ENCODE peak calls at places on chromosomes 7 and 10, in ten cellular contexts. One of them, this sample, is unnamed.
A peak's percentile ranks its signal among the peaks of the same experiment; 100 is the strongest.

GRCh38 chr10:4319870-4320367 is 506.1 kb upstream of the AKR1E2 start:
- DNase-seq in lower lobe of right lung: no peak
- DNase-seq in CD8-positive, alpha-beta T cell: no peak
- DNase-seq in neural progenitor cell: no peak
- DNase-seq in MM.1S: peak; percentile 61
- DNase-seq in aorta: no peak
- DNase-seq in colonic mucosa: no peak
- DNase-seq in mammary epithelial cell: no peak
- DNase-seq in SK-N-SH: no peak
- DNase-seq in CD8-positive, alpha-beta memory T cell: no peak
- DNase-seq in this sample: no peak

GRCh38 chr7:131521651-131522163 is 34.7 kb downstream of the PODXL start:
- DNase-seq in SK-N-SH: no peak
- DNase-seq in lower lobe of right lung: peak; percentile 81
- DNase-seq in neural progenitor cell: peak; percentile 35
- DNase-seq in colonic mucosa: peak; percentile 81
- DNase-seq in aorta: no peak
- DNase-seq in CD8-positive, alpha-beta T cell: no peak
- DNase-seq in mammary epithelial cell: no peak
- DNase-seq in CD8-positive, alpha-beta memory T cell: no peak
- DNase-seq in MM.1S: no peak
- DNase-seq in this sample: no peak

GRCh38 chr10:48480397-48481374 is 124.2 kb downstream of the ARHGAP22 start:
- DNase-seq in SK-N-SH: no peak
- DNase-seq in CD8-positive, alpha-beta T cell: no peak
- DNase-seq in aorta: no peak
- DNase-seq in neural progenitor cell: no peak
- DNase-seq in mammary epithelial cell: no peak
- DNase-seq in MM.1S: no peak
- DNase-seq in lower lobe of right lung: no peak
- DNase-seq in CD8-positive, alpha-beta memory T cell: no peak
- DNase-seq in colonic mucosa: no peak
- DNase-seq in this sample: no peak

GRCh38 chr10:76491216-76491615 is 1059.8 kb downstream of the LRMDA start:
- DNase-seq in MM.1S: no peak
- DNase-seq in lower lobe of right lung: no peak
- DNase-seq in CD8-positive, alpha-beta T cell: no peak
- DNase-seq in aorta: no peak
- DNase-seq in CD8-positive, alpha-beta memory T cell: no peak
- DNase-seq in neural progenitor cell: no peak
- DNase-seq in SK-N-SH: no peak
- DNase-seq in mammary epithelial cell: peak; percentile 18
- DNase-seq in colonic mucosa: no peak
- DNase-seq in this sample: no peak

GRCh38 chr7:47677664-47678063 is 95.8 kb upstream of the TNS3 start:
- DNase-seq in aorta: no peak
- DNase-seq in colonic mucosa: no peak
- DNase-seq in CD8-positive, alpha-beta memory T cell: no peak
- DNase-seq in lower lobe of right lung: no peak
- DNase-seq in CD8-positive, alpha-beta T cell: no peak
- DNase-seq in neural progenitor cell: no peak
- DNase-seq in mammary epithelial cell: peak; percentile 36
- DNase-seq in SK-N-SH: no peak
- DNase-seq in MM.1S: no peak
- DNase-seq in this sample: no peak

GRCh38 chr7:42115795-42116194 is 121.2 kb downstream of the GLI3 start:
- DNase-seq in CD8-positive, alpha-beta T cell: no peak
- DNase-seq in aorta: no peak
- DNase-seq in lower lobe of right lung: no peak
- DNase-seq in MM.1S: no peak
- DNase-seq in mammary epithelial cell: no peak
- DNase-seq in CD8-positive, alpha-beta memory T cell: no peak
- DNase-seq in SK-N-SH: no peak
- DNase-seq in neural progenitor cell: no peak
- DNase-seq in colonic mucosa: no peak
- DNase-seq in this sample: no peak

GRCh38 chr7:20385121-20385520 is 54.4 kb downstream of the ITGB8 start:
- DNase-seq in neural progenitor cell: no peak
- DNase-seq in lower lobe of right lung: no peak
- DNase-seq in mammary epithelial cell: peak; percentile 61
- DNase-seq in CD8-positive, alpha-beta memory T cell: no peak
- DNase-seq in aorta: no peak
- DNase-seq in colonic mucosa: no peak
- DNase-seq in CD8-positive, alpha-beta T cell: no peak
- DNase-seq in SK-N-SH: no peak
- DNase-seq in MM.1S: no peak
- DNase-seq in this sample: no peak

GRCh38 chr7:47254081-47255006 is 327.6 kb downstream of the TNS3 start:
- DNase-seq in mammary epithelial cell: peak; percentile 36
- DNase-seq in CD8-positive, alpha-beta memory T cell: no peak
- DNase-seq in lower lobe of right lung: peak; percentile 90
- DNase-seq in MM.1S: peak; percentile 70
- DNase-seq in colonic mucosa: peak; percentile 73
- DNase-seq in SK-N-SH: peak; percentile 98
- DNase-seq in CD8-positive, alpha-beta T cell: peak; percentile 33
- DNase-seq in aorta: peak; percentile 85
- DNase-seq in neural progenitor cell: peak; percentile 92
- DNase-seq in this sample: peak; percentile 58

GRCh38 chr10:94358480-94358879 is 4.3 kb downstream of the NOC3L start:
- DNase-seq in CD8-positive, alpha-beta memory T cell: no peak
- DNase-seq in mammary epithelial cell: peak; percentile 79
- DNase-seq in lower lobe of right lung: no peak
- DNase-seq in aorta: no peak
- DNase-seq in neural progenitor cell: no peak
- DNase-seq in colonic mucosa: no peak
- DNase-seq in MM.1S: no peak
- DNase-seq in SK-N-SH: no peak
- DNase-seq in CD8-positive, alpha-beta T cell: no peak
- DNase-seq in this sample: no peak

GRCh38 chr7:30150711-30151110 is 15.9 kb downstream of the MTURN start:
- DNase-seq in lower lobe of right lung: no peak
- DNase-seq in mammary epithelial cell: no peak
- DNase-seq in neural progenitor cell: no peak
- DNase-seq in CD8-positive, alpha-beta T cell: no peak
- DNase-seq in MM.1S: no peak
- DNase-seq in aorta: no peak
- DNase-seq in SK-N-SH: no peak
- DNase-seq in colonic mucosa: no peak
- DNase-seq in CD8-positive, alpha-beta memory T cell: no peak
- DNase-seq in this sample: no peak

GRCh38 chr10:133182791-133183645 is 23.0 kb downstream of the KNDC1 start:
- DNase-seq in aorta: no peak
- DNase-seq in lower lobe of right lung: no peak
- DNase-seq in neural progenitor cell: no peak
- DNase-seq in CD8-positive, alpha-beta memory T cell: no peak
- DNase-seq in SK-N-SH: no peak
- DNase-seq in MM.1S: no peak
- DNase-seq in CD8-positive, alpha-beta T cell: no peak
- DNase-seq in colonic mucosa: no peak
- DNase-seq in mammary epithelial cell: no peak
- DNase-seq in this sample: no peak

GRCh38 chr7:84948632-84949031 is 238.2 kb downstream of the SEMA3D start:
- DNase-seq in CD8-positive, alpha-beta memory T cell: no peak
- DNase-seq in MM.1S: no peak
- DNase-seq in neural progenitor cell: no peak
- DNase-seq in colonic mucosa: no peak
- DNase-seq in CD8-positive, alpha-beta T cell: no peak
- DNase-seq in lower lobe of right lung: no peak
- DNase-seq in aorta: no peak
- DNase-seq in SK-N-SH: no peak
- DNase-seq in mammary epithelial cell: no peak
- DNase-seq in this sample: no peak

GRCh38 chr7:8700076-8700624 is 266.7 kb downstream of the NXPH1 start:
- DNase-seq in lower lobe of right lung: no peak
- DNase-seq in aorta: no peak
- DNase-seq in MM.1S: no peak
- DNase-seq in colonic mucosa: no peak
- DNase-seq in CD8-positive, alpha-beta memory T cell: no peak
- DNase-seq in CD8-positive, alpha-beta T cell: no peak
- DNase-seq in SK-N-SH: peak; percentile 57
- DNase-seq in mammary epithelial cell: no peak
- DNase-seq in neural progenitor cell: no peak
- DNase-seq in this sample: no peak

GRCh38 chr7:2244404-2244803 is 2.4 kb downstream of the NUDT1 start:
- DNase-seq in colonic mucosa: no peak
- DNase-seq in neural progenitor cell: no peak
- DNase-seq in CD8-positive, alpha-beta memory T cell: peak; percentile 31
- DNase-seq in SK-N-SH: no peak
- DNase-seq in CD8-positive, alpha-beta T cell: no peak
- DNase-seq in lower lobe of right lung: no peak
- DNase-seq in mammary epithelial cell: no peak
- DNase-seq in aorta: no peak
- DNase-seq in MM.1S: no peak
- DNase-seq in this sample: no peak

GRCh38 chr10:75400769-75401568 is 595 bp downstream of the ZNF503 start:
- DNase-seq in MM.1S: peak; percentile 65
- DNase-seq in neural progenitor cell: peak; percentile 72
- DNase-seq in aorta: peak; percentile 80
- DNase-seq in colonic mucosa: peak; percentile 61
- DNase-seq in mammary epithelial cell: peak; percentile 49
- DNase-seq in lower lobe of right lung: peak; percentile 78
- DNase-seq in CD8-positive, alpha-beta memory T cell: no peak
- DNase-seq in CD8-positive, alpha-beta T cell: no peak
- DNase-seq in SK-N-SH: peak; percentile 78
- DNase-seq in this sample: no peak

GRCh38 chr10:121495719-121496118 is 102.5 kb downstream of the FGFR2 start:
- DNase-seq in CD8-positive, alpha-beta T cell: no peak
- DNase-seq in neural progenitor cell: no peak
- DNase-seq in MM.1S: no peak
- DNase-seq in mammary epithelial cell: no peak
- DNase-seq in colonic mucosa: no peak
- DNase-seq in SK-N-SH: no peak
- DNase-seq in lower lobe of right lung: peak; percentile 52
- DNase-seq in aorta: no peak
- DNase-seq in CD8-positive, alpha-beta memory T cell: no peak
- DNase-seq in this sample: no peak

GRCh38 chr7:51732066-51732465 is 415.5 kb upstream of the COBL start:
- DNase-seq in SK-N-SH: no peak
- DNase-seq in lower lobe of right lung: no peak
- DNase-seq in colonic mucosa: no peak
- DNase-seq in mammary epithelial cell: no peak
- DNase-seq in neural progenitor cell: peak; percentile 36
- DNase-seq in CD8-positive, alpha-beta memory T cell: no peak
- DNase-seq in CD8-positive, alpha-beta T cell: no peak
- DNase-seq in MM.1S: no peak
- DNase-seq in aorta: no peak
- DNase-seq in this sample: no peak

GRCh38 chr7:97801108-97801507 is 69.2 kb downstream of the TAC1 start:
- DNase-seq in aorta: no peak
- DNase-seq in mammary epithelial cell: no peak
- DNase-seq in MM.1S: no peak
- DNase-seq in CD8-positive, alpha-beta memory T cell: no peak
- DNase-seq in SK-N-SH: no peak
- DNase-seq in colonic mucosa: no peak
- DNase-seq in lower lobe of right lung: no peak
- DNase-seq in neural progenitor cell: no peak
- DNase-seq in CD8-positive, alpha-beta T cell: no peak
- DNase-seq in this sample: no peak

GRCh38 chr10:71233491-71233892 is 21.1 kb downstream of the UNC5B start:
- DNase-seq in neural progenitor cell: no peak
- DNase-seq in MM.1S: no peak
- DNase-seq in colonic mucosa: no peak
- DNase-seq in CD8-positive, alpha-beta memory T cell: no peak
- DNase-seq in mammary epithelial cell: no peak
- DNase-seq in aorta: no peak
- DNase-seq in CD8-positive, alpha-beta T cell: no peak
- DNase-seq in SK-N-SH: peak; percentile 65
- DNase-seq in lower lobe of right lung: no peak
- DNase-seq in this sample: no peak
- H3K4me1 ChIP-seq in neural progenitor cell: peaks cover 26% of the 10 kb centered on the region
- H3K4me1 ChIP-seq in MM.1S: no peaks in the 10 kb centered on the region
- H3K4me1 ChIP-seq in colonic mucosa: peaks cover 4% of the 10 kb centered on the region
- H3K4me1 ChIP-seq in CD8-positive, alpha-beta memory T cell: no peaks in the 10 kb centered on the region
- H3K4me1 ChIP-seq in mammary epithelial cell: no peaks in the 10 kb centered on the region
- H3K4me1 ChIP-seq in aorta: no peaks in the 10 kb centered on the region
- H3K4me1 ChIP-seq in CD8-positive, alpha-beta T cell: no peaks in the 10 kb centered on the region
- H3K4me1 ChIP-seq in SK-N-SH: peaks cover 69% of the 10 kb centered on the region
- H3K4me1 ChIP-seq in lower lobe of right lung: peaks cover 74% of the 10 kb centered on the region
- H3K4me1 ChIP-seq in this sample: peaks cover 6% of the 10 kb centered on the region

DNA sequence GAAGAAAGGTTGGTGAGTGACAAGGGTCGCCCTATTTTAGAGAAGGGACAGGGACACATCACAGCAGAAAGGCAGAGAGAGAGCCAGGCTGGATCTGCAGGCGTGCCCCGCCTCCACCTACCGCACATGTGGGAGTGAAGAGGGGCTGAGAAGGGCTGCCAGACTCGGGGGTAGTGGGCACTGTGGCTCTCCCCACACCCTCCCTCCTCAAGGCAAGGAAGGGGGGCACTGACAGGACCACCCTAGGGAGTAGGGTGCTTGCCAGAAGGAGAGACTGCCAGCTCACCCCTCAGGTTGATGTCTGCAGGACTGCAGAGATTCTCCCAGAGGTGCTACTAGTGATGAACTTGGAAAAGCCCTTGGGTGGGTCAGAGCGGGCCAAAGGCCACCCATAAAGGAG is 62.8 kb upstream of the ZRANB1 start:
- DNase-seq in neural progenitor cell: no peak
- DNase-seq in CD8-positive, alpha-beta memory T cell: no peak
- DNase-seq in lower lobe of right lung: peak; percentile 18
- DNase-seq in SK-N-SH: no peak
- DNase-seq in aorta: no peak
- DNase-seq in colonic mucosa: no peak
- DNase-seq in MM.1S: no peak
- DNase-seq in CD8-positive, alpha-beta T cell: no peak
- DNase-seq in mammary epithelial cell: no peak
- DNase-seq in this sample: no peak
- H3K27ac ChIP-seq in neural progenitor cell: no peak overlapping the region
- H3K27ac ChIP-seq in CD8-positive, alpha-beta memory T cell: no peak overlapping the region
- H3K27ac ChIP-seq in lower lobe of right lung: no peak overlapping the region
- H3K27ac ChIP-seq in SK-N-SH: no peak overlapping the region
- H3K27ac ChIP-seq in aorta: no peak overlapping the region
- H3K27ac ChIP-seq in colonic mucosa: no peak overlapping the region
- H3K27ac ChIP-seq in MM.1S: no peak overlapping the region
- H3K27ac ChIP-seq in CD8-positive, alpha-beta T cell: no peak overlapping the region
- H3K27ac ChIP-seq in mammary epithelial cell: no peak overlapping the region
- H3K27ac ChIP-seq in this sample: no peak overlapping the region

DNA sequence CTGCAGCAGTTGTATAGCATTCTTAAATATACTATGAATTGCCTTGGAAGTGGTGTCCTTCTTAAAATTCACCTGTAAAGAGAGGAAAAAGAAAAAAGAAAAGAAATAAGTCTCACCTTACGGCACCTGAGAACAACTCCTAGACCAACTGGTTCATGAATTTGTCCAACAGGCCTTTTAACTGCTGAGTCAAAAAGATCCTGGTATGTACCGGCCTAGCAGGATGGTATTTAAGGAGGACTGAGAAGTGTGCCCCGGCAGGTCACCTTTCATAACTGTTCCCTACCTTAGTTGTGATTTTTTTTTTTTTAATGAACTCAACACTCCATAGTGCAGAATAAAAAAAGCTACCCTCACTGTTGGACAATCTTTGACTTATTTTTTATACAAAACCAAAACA is 25.8 kb downstream of the STN1 start:
- DNase-seq in aorta: no peak
- DNase-seq in SK-N-SH: no peak
- DNase-seq in colonic mucosa: no peak
- DNase-seq in MM.1S: no peak
- DNase-seq in CD8-positive, alpha-beta memory T cell: no peak
- DNase-seq in mammary epithelial cell: no peak
- DNase-seq in lower lobe of right lung: no peak
- DNase-seq in CD8-positive, alpha-beta T cell: no peak
- DNase-seq in neural progenitor cell: no peak
- DNase-seq in this sample: no peak
- H3K4me1 ChIP-seq in aorta: peaks cover 4% of the 10 kb centered on the region
- H3K4me1 ChIP-seq in SK-N-SH: peaks cover 39% of the 10 kb centered on the region
- H3K4me1 ChIP-seq in colonic mucosa: peaks cover 10% of the 10 kb centered on the region
- H3K4me1 ChIP-seq in MM.1S: peaks cover 27% of the 10 kb centered on the region
- H3K4me1 ChIP-seq in CD8-positive, alpha-beta memory T cell: peaks cover 27% of the 10 kb centered on the region
- H3K4me1 ChIP-seq in mammary epithelial cell: peaks cover 73% of the 10 kb centered on the region
- H3K4me1 ChIP-seq in lower lobe of right lung: peaks cover 87% of the 10 kb centered on the region
- H3K4me1 ChIP-seq in CD8-positive, alpha-beta T cell: peaks cover 29% of the 10 kb centered on the region
- H3K4me1 ChIP-seq in neural progenitor cell: peaks cover 13% of the 10 kb centered on the region
- H3K4me1 ChIP-seq in this sample: no peaks in the 10 kb centered on the region

GRCh38 chr10:63666836-63667383 is 145.7 kb downstream of the REEP3 start:
- DNase-seq in SK-N-SH: no peak
- DNase-seq in neural progenitor cell: no peak
- DNase-seq in lower lobe of right lung: no peak
- DNase-seq in CD8-positive, alpha-beta T cell: no peak
- DNase-seq in MM.1S: no peak
- DNase-seq in aorta: no peak
- DNase-seq in CD8-positive, alpha-beta memory T cell: no peak
- DNase-seq in mammary epithelial cell: peak; percentile 49
- DNase-seq in colonic mucosa: no peak
- DNase-seq in this sample: no peak
- H3K27ac ChIP-seq in SK-N-SH: peak overlapping the region; percentile 56
- H3K27ac ChIP-seq in neural progenitor cell: no peak overlapping the region
- H3K27ac ChIP-seq in lower lobe of right lung: no peak overlapping the region
- H3K27ac ChIP-seq in CD8-positive, alpha-beta T cell: no peak overlapping the region
- H3K27ac ChIP-seq in MM.1S: no peak overlapping the region
- H3K27ac ChIP-seq in aorta: no peak overlapping the region
- H3K27ac ChIP-seq in CD8-positive, alpha-beta memory T cell: no peak overlapping the region
- H3K27ac ChIP-seq in mammary epithelial cell: no peak overlapping the region
- H3K27ac ChIP-seq in colonic mucosa: no peak overlapping the region
- H3K27ac ChIP-seq in this sample: no peak overlapping the region